ENCODE peak calls at places on chromosomes 3 and 15, in four cellular contexts. B is colonic mucosa, F is H9, M is OCI-LY7. C is an unnamed sample.

GRCh38 chr15:63080638-63081250 is 38.2 kb downstream of the TPM1 start:
- DNase-seq in B (no peak), F (no peak), M (no peak), C (no peak)

GRCh38 chr3:127491909-127492308 is 98.6 kb downstream of the TPRA1 start:
- DNase-seq in B (no peak), F (no peak), M (no peak), C (no peak)

GRCh38 chr3:169619793-169620192 is 43.7 kb downstream of the MECOM start:
- DNase-seq in B (no peak), F (peak), M (no peak), C (no peak)

GRCh38 chr3:54032598-54032997 is 89.8 kb upstream of the CACNA2D3 start:
- DNase-seq in B (no peak), F (no peak), M (no peak), C (no peak)

GRCh38 chr3:65352951-65353350 is 665.2 kb upstream of the ADAMTS9 start:
- DNase-seq in B (no peak), F (no peak), M (no peak), C (no peak)

GRCh38 chr15:43854801-43855200 is 28.0 kb downstream of the WDR76 start:
- DNase-seq in B (no peak), F (no peak), M (no peak), C (no peak)

GRCh38 chr3:16482770-16483531 is 30.5 kb downstream of the RFTN1 start:
- DNase-seq in B (peak), F (peak), M (peak), C (no peak)

GRCh38 chr15:71559098-71559497 is 251.3 kb upstream of the NR2E3 start:
- DNase-seq in B (no peak), F (no peak), M (no peak), C (no peak)

GRCh38 chr15:42890161-42890913 is 30.2 kb downstream of the TTBK2 start:
- DNase-seq in B (no peak), F (no peak), M (no peak), C (no peak)

DNA sequence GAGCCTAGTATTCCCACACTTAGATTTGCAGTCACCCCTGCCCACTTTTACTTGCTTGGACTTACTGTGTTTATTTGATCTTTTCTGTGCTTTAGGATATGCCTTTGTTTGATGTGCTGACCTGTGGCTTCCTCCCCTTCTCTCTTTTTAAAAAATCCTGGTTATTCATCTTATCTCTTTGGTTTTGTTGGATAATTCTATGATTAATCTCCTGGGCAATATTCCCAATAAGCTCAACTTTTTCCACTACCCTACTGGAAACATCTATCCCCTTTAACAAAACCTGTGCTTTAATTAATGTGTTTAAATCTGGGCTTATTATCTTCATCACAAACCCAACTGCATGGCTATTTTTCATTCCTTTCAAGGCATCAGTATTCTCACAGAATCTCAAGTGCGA is 476.0 kb upstream of the TGFBR2 start:
- DNase-seq in B (no peak), F (no peak), M (no peak), C (no peak)
- H3K27ac ChIP-seq in B (no peak), F (no peak), M (no peak), C (no peak)

DNA sequence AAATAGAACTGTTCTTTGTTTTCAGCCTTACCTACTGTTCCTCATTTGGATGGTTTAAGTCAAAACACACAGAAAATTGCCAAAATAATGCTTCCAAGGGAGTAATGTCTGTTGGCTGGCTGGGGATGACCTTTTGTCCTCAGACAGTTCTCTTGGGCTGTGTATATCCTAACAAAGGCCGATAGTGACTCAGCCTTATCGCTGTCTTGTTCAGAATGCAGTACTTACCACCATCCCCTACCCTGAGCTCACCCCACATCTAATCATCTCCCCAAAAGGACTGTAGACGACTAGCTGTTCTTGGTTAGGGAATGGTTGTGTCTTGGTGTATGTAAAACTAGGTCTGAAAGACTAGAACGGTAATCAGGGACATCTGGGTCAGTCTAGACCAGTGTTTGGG is 35.0 kb downstream of the RAB11A start:
- DNase-seq in B (no peak), F (peak), M (no peak), C (no peak)
- H3K27ac ChIP-seq in B (no peak), F (no peak), M (peak), C (no peak)

DNA sequence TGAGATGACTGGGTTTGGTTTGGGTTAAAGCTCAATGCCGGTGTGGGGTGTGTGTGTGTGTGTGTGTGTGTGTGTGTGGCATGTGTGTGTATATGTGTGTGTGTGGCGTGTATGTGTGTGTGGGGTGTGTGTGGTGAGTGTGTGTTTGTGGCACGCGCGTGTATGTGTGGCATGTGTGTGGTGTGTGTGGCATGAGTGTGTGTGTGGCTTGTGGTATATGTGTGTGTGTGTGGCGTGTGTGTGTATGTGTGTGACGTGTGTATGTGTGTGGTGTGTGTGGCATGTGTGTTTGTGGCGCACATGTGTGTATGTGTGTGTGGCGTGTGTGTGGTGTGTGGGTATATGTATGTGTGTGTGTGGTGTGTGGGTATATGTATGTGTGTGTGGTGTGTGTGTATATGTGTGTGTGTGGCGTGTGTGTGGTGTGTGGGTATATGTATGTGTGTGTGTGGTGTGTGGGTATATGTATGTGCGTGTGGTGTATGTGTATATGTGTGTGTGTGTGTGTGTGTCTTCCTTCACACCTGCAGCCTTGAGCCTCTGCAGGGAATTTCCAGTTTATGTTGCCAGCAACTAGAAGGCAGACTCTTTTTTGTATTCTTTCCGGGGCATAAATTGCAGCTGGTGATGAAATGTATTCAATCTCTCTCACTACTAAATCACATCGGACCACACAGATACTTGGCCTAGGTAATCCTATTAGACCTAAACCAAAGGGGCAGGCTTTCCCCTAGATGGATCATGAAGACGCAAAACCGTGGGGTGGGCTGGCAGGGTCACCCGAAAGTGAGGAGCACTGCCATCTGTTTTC is 34.8 kb downstream of the CHRD start:
- DNase-seq in B (no peak), F (no peak), M (no peak), C (no peak)
- H3K27ac ChIP-seq in B (no peak), F (no peak), M (no peak), C (no peak)

GRCh38 chr15:89907289-89907688 is 5.5 kb downstream of the ARPIN start:
- DNase-seq in B (no peak), F (no peak), M (no peak), C (no peak)
- H3K27ac ChIP-seq in B (no peak), F (no peak), M (no peak), C (no peak)

GRCh38 chr3:30180305-30181275 is 425.8 kb upstream of the TGFBR2 start:
- DNase-seq in B (no peak), F (no peak), M (no peak), C (no peak)
- H3K27ac ChIP-seq in B (no peak), F (no peak), M (no peak), C (no peak)

GRCh38 chr3:170978335-170978745 is 48.2 kb downstream of the SLC2A2 start:
- DNase-seq in B (no peak), F (no peak), M (no peak), C (no peak)
- H3K27ac ChIP-seq in B (no peak), F (no peak), M (no peak), C (no peak)

DNA sequence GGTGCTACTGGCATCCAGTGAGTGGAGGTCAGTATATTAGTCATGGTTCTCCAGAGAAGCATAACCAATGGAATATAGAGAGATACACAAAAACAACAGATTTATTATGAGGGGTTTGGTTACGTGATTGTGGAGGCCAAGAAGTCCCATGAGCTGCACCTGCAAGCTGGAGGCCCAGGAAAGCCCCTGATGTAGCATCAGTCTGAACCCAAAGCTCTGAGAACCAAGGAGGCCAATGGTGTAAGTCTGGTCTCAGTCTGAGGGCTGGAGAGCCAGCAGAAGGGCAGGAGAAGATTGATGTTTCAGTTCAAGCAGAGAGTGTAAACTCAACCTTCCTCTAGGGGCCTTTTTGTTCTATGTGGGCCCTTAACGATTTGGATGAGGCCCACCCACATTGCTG is 144.1 kb downstream of the KLF13 start:
- DNase-seq in B (peak), F (peak), M (no peak), C (peak)
- H3K27ac ChIP-seq in B (no peak), F (no peak), M (no peak), C (no peak)

GRCh38 chr15:51970132-51970817 is 1.3 kb downstream of the LEO1 start:
- DNase-seq in B (no peak), F (no peak), M (no peak), C (no peak)
- H3K27ac ChIP-seq in B (no peak), F (no peak), M (peak), C (no peak)